ENCODE peak calls at places on chromosomes 6 and 20, in nine cellular contexts. R is sigmoid colon; D is CD8-positive, alpha-beta T cell; F is A549; H is heart left ventricle; G is aorta; X is cardiac muscle cell; O is kidney; W is esophagus muscularis mucosa. J is an unnamed sample.

GRCh38 chr20:48052492-48052870 is 267.2 kb upstream of the SULF2 start:
- DNase-seq in H (no peak), R (no peak), D (no peak), G (no peak), F (no peak), X (no peak), O (no peak), W (no peak), J (peak; percentile 68)

GRCh38 chr6:37576336-37576737 is 76.6 kb upstream of the CCDC167 start:
- DNase-seq in G (no peak), R (no peak), D (no peak), H (no peak), X (no peak), F (peak; percentile 81), W (no peak), O (no peak), J (peak; percentile 88)

GRCh38 chr20:19692685-19693119 is 65.4 kb upstream of the RIN2 start:
- DNase-seq in G (peak; percentile 90), F (peak; percentile 71), X (peak; percentile 54), W (no peak), H (peak; percentile 52), D (peak; percentile 30), O (no peak), R (peak; percentile 70), J (peak; percentile 54)

GRCh38 chr6:3410385-3411360 is 46.2 kb downstream of the SLC22A23 start:
- DNase-seq in R (peak; percentile 68), F (no peak), O (no peak), G (no peak), W (no peak), D (peak; percentile 68), H (peak; percentile 56), X (peak; percentile 87), J (no peak)

GRCh38 chr6:168852336-168852884 is 401.2 kb downstream of the THBS2 start:
- DNase-seq in X (no peak), G (no peak), H (no peak), F (no peak), W (no peak), R (no peak), D (no peak), O (peak; percentile 73), J (no peak)

GRCh38 chr20:3390759-3391500 is 16.5 kb downstream of the DNAAF9 start:
- DNase-seq in F (no peak), G (no peak), X (no peak), D (no peak), O (no peak), H (no peak), W (no peak), R (no peak), J (no peak)

GRCh38 chr20:32557284-32557683 is 27.8 kb downstream of the NOL4L start:
- DNase-seq in F (no peak), G (no peak), W (no peak), X (no peak), D (no peak), R (no peak), H (no peak), O (no peak), J (no peak)

GRCh38 chr20:48467622-48468021 is 360.2 kb downstream of the PREX1 start:
- DNase-seq in G (no peak), O (no peak), W (no peak), F (no peak), H (no peak), X (no peak), D (no peak), R (no peak), J (no peak)

GRCh38 chr6:117739869-117740268 is 64.6 kb downstream of the NUS1 start:
- DNase-seq in O (no peak), D (no peak), H (no peak), F (no peak), G (no peak), X (no peak), R (no peak), W (no peak), J (no peak)

GRCh38 chr6:143245656-143246055 is 185.0 kb downstream of the AIG1 start:
- DNase-seq in X (no peak), W (no peak), O (no peak), H (no peak), R (no peak), G (no peak), F (no peak), D (no peak), J (no peak)

GRCh38 chr6:143236151-143236788 is 175.6 kb downstream of the AIG1 start:
- DNase-seq in H (no peak), W (no peak), F (no peak), X (no peak), R (no peak), O (no peak), G (no peak), D (no peak), J (no peak)

GRCh38 chr6:143238306-143238705 is 177.6 kb downstream of the AIG1 start:
- DNase-seq in D (no peak), X (no peak), O (no peak), G (no peak), F (no peak), H (no peak), W (no peak), R (no peak), J (no peak)

GRCh38 chr6:143243786-143244185 is 183.1 kb downstream of the AIG1 start:
- DNase-seq in W (no peak), H (no peak), R (no peak), X (no peak), O (no peak), F (no peak), D (no peak), G (no peak), J (peak; percentile 35)

GRCh38 chr6:143241110-143241509 is 180.4 kb downstream of the AIG1 start:
- DNase-seq in H (no peak), D (no peak), X (no peak), O (no peak), R (no peak), F (no peak), W (no peak), G (no peak), J (no peak)
- H3K27ac ChIP-seq in H (no peak overlapping the region), D (no peak overlapping the region), X (no peak overlapping the region), O (no peak overlapping the region), R (no peak overlapping the region), F (no peak overlapping the region), W (no peak overlapping the region), G (no peak overlapping the region), J (no peak overlapping the region)

DNA sequence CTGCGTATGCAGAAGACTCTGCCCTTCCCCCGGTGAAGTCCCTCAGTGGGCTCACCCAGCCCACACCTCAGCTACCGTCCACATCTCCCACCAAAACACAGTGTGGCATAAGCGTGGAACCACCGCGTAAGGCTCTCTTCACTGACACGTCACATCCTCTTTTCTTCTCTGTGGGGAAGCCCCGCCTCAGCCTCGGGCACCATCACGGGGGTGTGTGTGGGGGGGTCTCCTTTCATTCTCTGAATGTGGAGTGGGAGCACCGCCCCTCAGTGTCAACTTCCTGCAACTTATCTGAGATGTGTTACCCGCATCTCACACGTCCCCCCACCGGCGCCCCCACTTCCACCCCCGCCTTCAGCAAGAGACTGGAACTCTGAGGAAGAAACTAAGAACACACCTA is 388.4 kb upstream of the JARID2 start:
- DNase-seq in G (peak; percentile 76), O (peak; percentile 71), W (no peak), R (no peak), D (peak; percentile 62), F (no peak), H (peak; percentile 37), X (no peak), J (no peak)
- H3K27ac ChIP-seq in G (no peak overlapping the region), O (no peak overlapping the region), W (no peak overlapping the region), R (no peak overlapping the region), D (peak overlapping the region; percentile 68), F (no peak overlapping the region), H (no peak overlapping the region), X (no peak overlapping the region), J (no peak overlapping the region)

DNA sequence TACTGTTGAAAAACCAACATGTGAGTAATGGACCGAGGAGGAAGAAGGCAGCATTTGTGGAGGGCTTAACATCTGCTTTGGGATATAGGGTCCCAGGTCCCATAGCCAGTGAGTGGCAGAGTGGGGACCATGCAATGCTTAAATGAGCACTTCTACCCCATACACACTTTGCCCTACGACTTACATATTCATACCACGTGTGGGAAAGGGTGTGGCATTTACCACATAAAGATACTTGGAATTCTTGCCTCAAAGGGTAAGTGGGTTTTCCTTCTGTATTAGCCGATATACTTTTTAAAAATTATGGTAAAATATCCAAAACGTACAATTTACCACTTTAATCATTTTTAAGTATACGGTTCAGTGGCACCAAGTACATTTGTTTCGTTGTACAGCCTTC is 199.3 kb downstream of the BACH2 start:
- DNase-seq in G (no peak), W (no peak), X (no peak), H (no peak), O (no peak), D (no peak), R (no peak), F (no peak), J (peak; percentile 39)
- H3K27ac ChIP-seq in G (peak overlapping the region; percentile 98), W (peak overlapping the region; percentile 81), X (no peak overlapping the region), H (peak overlapping the region; percentile 64), O (no peak overlapping the region), D (no peak overlapping the region), R (peak overlapping the region; percentile 77), F (no peak overlapping the region), J (peak overlapping the region; percentile 72)

GRCh38 chr20:58399926-58400325 is 10.9 kb downstream of the VAPB start:
- DNase-seq in R (no peak), F (no peak), W (no peak), X (no peak), O (no peak), D (no peak), H (no peak), G (no peak), J (no peak)

GRCh38 chr20:58401123-58401639 is 12.2 kb downstream of the VAPB start:
- DNase-seq in D (no peak), W (no peak), G (no peak), H (no peak), F (no peak), O (no peak), X (no peak), R (no peak), J (no peak)

GRCh38 chr20:58402827-58403226 is 13.8 kb downstream of the VAPB start:
- DNase-seq in F (no peak), X (no peak), R (no peak), H (no peak), W (no peak), G (no peak), D (no peak), O (no peak), J (no peak)

GRCh38 chr20:58403272-58403671 is 14.2 kb downstream of the VAPB start:
- DNase-seq in X (no peak), O (no peak), H (no peak), R (no peak), F (no peak), G (no peak), D (no peak), W (no peak), J (no peak)

DNA sequence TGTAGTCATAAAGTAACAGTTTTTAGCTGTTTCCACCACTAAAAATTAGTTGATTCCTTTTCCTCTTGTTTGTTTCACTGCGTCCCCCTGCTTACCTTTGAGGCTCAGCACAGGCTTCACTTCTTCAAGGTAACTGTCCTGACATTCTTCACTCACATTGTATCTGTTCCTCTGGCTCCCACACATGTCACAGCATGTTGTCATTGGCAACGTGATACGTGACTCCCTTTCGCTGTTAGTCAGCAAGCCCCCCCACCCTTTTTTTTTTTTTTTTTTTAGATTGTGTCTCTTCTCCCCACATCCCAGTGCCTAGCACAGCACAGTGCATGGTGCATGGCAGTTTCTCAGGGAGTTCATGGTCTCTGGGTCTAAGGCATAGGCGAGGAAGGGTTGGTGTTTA is 13.3 kb downstream of the VAPB start:
- DNase-seq in X (no peak), H (no peak), F (no peak), G (no peak), W (no peak), R (no peak), D (no peak), O (no peak), J (peak; percentile 60)
- H3K27ac ChIP-seq in X (no peak overlapping the region), H (no peak overlapping the region), F (no peak overlapping the region), G (no peak overlapping the region), W (no peak overlapping the region), R (no peak overlapping the region), D (no peak overlapping the region), O (no peak overlapping the region), J (no peak overlapping the region)

GRCh38 chr6:25297823-25298507 is 18.8 kb downstream of the CARMIL1 start:
- DNase-seq in O (no peak), X (no peak), R (no peak), G (no peak), F (no peak), D (no peak), H (no peak), W (no peak), J (no peak)
- H3K27ac ChIP-seq in O (no peak overlapping the region), X (no peak overlapping the region), R (peak overlapping the region; percentile 13), G (peak overlapping the region; percentile 100), F (no peak overlapping the region), D (no peak overlapping the region), H (peak overlapping the region; percentile 75), W (peak overlapping the region; percentile 51), J (no peak overlapping the region)

J was measured in foreskin keratinocyte.